ENCODE peak calls at places on chromosomes 1 and 21, in seven cellular contexts. One of them, this sample, is unnamed.

GRCh38 chr21:45543371-45543709 is 1.1 kb upstream of the SLC19A1 start:
- DNase-seq in fibroblast of lung: no peak
- DNase-seq in AG10803: no peak
- DNase-seq in HFF-Myc: no peak
- DNase-seq in tibial nerve: no peak
- DNase-seq in right lobe of liver: peak; percentile 33
- DNase-seq in astrocyte of the spinal cord: no peak
- DNase-seq in this sample: no peak

GRCh38 chr1:31934706-31935629 is 3.2 kb downstream of the PTP4A2 start:
- DNase-seq in fibroblast of lung: peak; percentile 67
- DNase-seq in tibial nerve: no peak
- DNase-seq in right lobe of liver: no peak
- DNase-seq in astrocyte of the spinal cord: peak; percentile 58
- DNase-seq in HFF-Myc: no peak
- DNase-seq in AG10803: peak; percentile 57
- DNase-seq in this sample: peak; percentile 24

GRCh38 chr1:8293141-8293540 is 24.8 kb upstream of the SLC45A1 start:
- DNase-seq in tibial nerve: no peak
- DNase-seq in HFF-Myc: no peak
- DNase-seq in fibroblast of lung: no peak
- DNase-seq in AG10803: no peak
- DNase-seq in astrocyte of the spinal cord: no peak
- DNase-seq in right lobe of liver: no peak
- DNase-seq in this sample: no peak

GRCh38 chr1:153827168-153827964 is 52.2 kb downstream of the SLC27A3 start:
- DNase-seq in astrocyte of the spinal cord: no peak
- DNase-seq in fibroblast of lung: no peak
- DNase-seq in right lobe of liver: no peak
- DNase-seq in tibial nerve: no peak
- DNase-seq in HFF-Myc: no peak
- DNase-seq in AG10803: no peak
- DNase-seq in this sample: no peak

GRCh38 chr1:192901500-192901899 is 92.7 kb downstream of the RGS2 start:
- DNase-seq in right lobe of liver: no peak
- DNase-seq in tibial nerve: no peak
- DNase-seq in HFF-Myc: no peak
- DNase-seq in astrocyte of the spinal cord: no peak
- DNase-seq in AG10803: no peak
- DNase-seq in fibroblast of lung: no peak
- DNase-seq in this sample: no peak

GRCh38 chr21:42081931-42082381 is 10.8 kb downstream of the UMODL1 start:
- DNase-seq in HFF-Myc: no peak
- DNase-seq in tibial nerve: no peak
- DNase-seq in fibroblast of lung: peak; percentile 90
- DNase-seq in astrocyte of the spinal cord: peak; percentile 63
- DNase-seq in AG10803: no peak
- DNase-seq in right lobe of liver: no peak
- DNase-seq in this sample: no peak

GRCh38 chr1:215569987-215570824 is 3.1 kb downstream of the KCTD3 start:
- DNase-seq in fibroblast of lung: peak; percentile 44
- DNase-seq in HFF-Myc: no peak
- DNase-seq in AG10803: no peak
- DNase-seq in right lobe of liver: no peak
- DNase-seq in astrocyte of the spinal cord: no peak
- DNase-seq in tibial nerve: no peak
- DNase-seq in this sample: no peak

GRCh38 chr1:31984419-31985347 is 29.0 kb upstream of the KHDRBS1 start:
- DNase-seq in tibial nerve: no peak
- DNase-seq in AG10803: peak; percentile 36
- DNase-seq in astrocyte of the spinal cord: peak; percentile 57
- DNase-seq in HFF-Myc: no peak
- DNase-seq in right lobe of liver: no peak
- DNase-seq in fibroblast of lung: peak; percentile 67
- DNase-seq in this sample: no peak

GRCh38 chr1:220682901-220683576 is 7.1 kb upstream of the C1orf115 start:
- DNase-seq in HFF-Myc: no peak
- DNase-seq in fibroblast of lung: no peak
- DNase-seq in right lobe of liver: no peak
- DNase-seq in astrocyte of the spinal cord: no peak
- DNase-seq in AG10803: no peak
- DNase-seq in tibial nerve: no peak
- DNase-seq in this sample: no peak

GRCh38 chr1:220681220-220681847 is 8.8 kb upstream of the C1orf115 start:
- DNase-seq in AG10803: no peak
- DNase-seq in right lobe of liver: no peak
- DNase-seq in tibial nerve: no peak
- DNase-seq in astrocyte of the spinal cord: no peak
- DNase-seq in fibroblast of lung: no peak
- DNase-seq in HFF-Myc: no peak
- DNase-seq in this sample: no peak

GRCh38 chr1:220684890-220685289 is 5.3 kb upstream of the C1orf115 start:
- DNase-seq in HFF-Myc: no peak
- DNase-seq in astrocyte of the spinal cord: no peak
- DNase-seq in fibroblast of lung: no peak
- DNase-seq in tibial nerve: no peak
- DNase-seq in AG10803: no peak
- DNase-seq in right lobe of liver: no peak
- DNase-seq in this sample: no peak

GRCh38 chr1:220685879-220686278 is 4.3 kb upstream of the C1orf115 start:
- DNase-seq in AG10803: no peak
- DNase-seq in fibroblast of lung: no peak
- DNase-seq in astrocyte of the spinal cord: no peak
- DNase-seq in HFF-Myc: no peak
- DNase-seq in tibial nerve: no peak
- DNase-seq in right lobe of liver: no peak
- DNase-seq in this sample: no peak

DNA sequence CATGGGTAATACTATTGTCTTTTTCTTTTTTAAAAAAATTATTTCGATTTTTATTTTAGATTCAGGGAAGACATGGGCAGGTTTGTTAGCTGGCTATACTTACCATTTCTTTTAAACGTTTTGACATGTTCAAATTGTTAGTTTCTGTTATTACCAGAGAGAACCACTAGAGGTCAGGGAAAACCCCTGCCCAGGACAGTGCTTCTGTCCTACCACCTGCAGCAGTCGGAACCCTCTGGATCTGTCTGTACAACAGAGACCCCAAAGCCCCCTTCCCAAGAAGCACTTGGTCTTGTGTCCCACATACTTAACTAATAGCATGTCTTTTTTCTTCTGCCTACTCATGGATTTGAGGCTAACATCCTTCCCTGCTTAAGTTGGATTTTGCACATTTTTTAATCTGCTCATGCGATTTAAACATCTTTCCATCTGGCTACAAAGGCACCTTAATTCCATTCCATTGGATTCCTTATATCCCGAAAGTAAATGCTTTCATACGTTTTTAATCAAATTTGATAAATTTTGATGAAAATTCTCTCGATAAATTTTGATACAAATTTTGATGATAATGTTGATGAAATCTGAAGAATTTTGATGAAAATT is 10.0 kb upstream of the C1orf115 start:
- DNase-seq in right lobe of liver: no peak
- DNase-seq in tibial nerve: no peak
- DNase-seq in HFF-Myc: no peak
- DNase-seq in fibroblast of lung: peak; percentile 20
- DNase-seq in AG10803: peak; percentile 31
- DNase-seq in astrocyte of the spinal cord: peak; percentile 39
- DNase-seq in this sample: no peak
- TF ChIP-seq CTCF in right lobe of liver: peak; percentile 72
- TF ChIP-seq CTCF in tibial nerve: peak; percentile 63
- TF ChIP-seq CTCF in HFF-Myc: peak; percentile 68
- TF ChIP-seq CTCF in fibroblast of lung: peak; percentile 87
- TF ChIP-seq CTCF in AG10803: peak; percentile 88
- TF ChIP-seq CTCF in astrocyte of the spinal cord: peak; percentile 73
- TF ChIP-seq CTCF in this sample: peak; percentile 79

DNA sequence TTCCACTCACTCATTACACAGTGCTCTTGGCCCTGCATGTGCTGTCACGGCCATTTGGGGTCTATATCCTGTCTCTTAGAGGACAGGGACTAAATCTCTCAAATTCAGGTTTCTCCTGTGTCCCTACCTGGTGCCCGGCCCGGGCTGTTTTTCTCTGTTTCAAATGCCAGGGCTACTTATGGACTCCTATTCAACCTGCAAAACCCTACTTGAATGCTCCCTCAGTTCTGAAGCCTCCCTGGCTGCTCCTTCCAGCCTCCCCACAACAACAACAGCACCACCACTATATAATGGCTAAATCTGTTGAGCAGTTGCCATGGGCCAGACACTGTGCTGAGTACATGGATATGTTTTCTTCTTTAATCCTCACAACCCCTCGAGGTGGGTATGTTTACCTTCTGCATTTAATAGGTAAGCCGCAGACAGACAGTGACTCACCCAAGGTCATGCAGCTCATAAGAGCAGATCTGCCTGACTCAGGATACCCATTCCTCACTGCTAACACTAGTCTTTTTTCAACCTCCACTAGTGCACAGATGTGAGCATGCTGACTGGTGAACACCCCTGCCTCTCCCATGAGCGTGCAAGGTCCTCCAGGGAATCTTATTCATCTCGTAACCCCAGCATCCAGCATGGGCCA is 29.9 kb downstream of the DHRS3 start:
- DNase-seq in tibial nerve: no peak
- DNase-seq in AG10803: no peak
- DNase-seq in fibroblast of lung: peak; percentile 89
- DNase-seq in HFF-Myc: no peak
- DNase-seq in astrocyte of the spinal cord: peak; percentile 58
- DNase-seq in right lobe of liver: no peak
- DNase-seq in this sample: no peak
- H3K4me3 ChIP-seq in tibial nerve: no peak overlapping the region
- H3K4me3 ChIP-seq in AG10803: no peak overlapping the region
- H3K4me3 ChIP-seq in fibroblast of lung: no peak overlapping the region
- H3K4me3 ChIP-seq in HFF-Myc: no peak overlapping the region
- H3K4me3 ChIP-seq in astrocyte of the spinal cord: no peak overlapping the region
- H3K4me3 ChIP-seq in right lobe of liver: no peak overlapping the region
- H3K4me3 ChIP-seq in this sample: no peak overlapping the region

GRCh38 chr1:117587479-117588356 is 18.1 kb upstream of the TENT5C start:
- DNase-seq in astrocyte of the spinal cord: no peak
- DNase-seq in HFF-Myc: no peak
- DNase-seq in tibial nerve: no peak
- DNase-seq in AG10803: no peak
- DNase-seq in fibroblast of lung: no peak
- DNase-seq in right lobe of liver: no peak
- DNase-seq in this sample: no peak

GRCh38 chr1:117592155-117592554 is 13.7 kb upstream of the TENT5C start:
- DNase-seq in AG10803: no peak
- DNase-seq in HFF-Myc: no peak
- DNase-seq in right lobe of liver: peak; percentile 82
- DNase-seq in astrocyte of the spinal cord: no peak
- DNase-seq in fibroblast of lung: no peak
- DNase-seq in tibial nerve: no peak
- DNase-seq in this sample: no peak

GRCh38 chr1:117589531-117589930 is 16.3 kb upstream of the TENT5C start:
- DNase-seq in AG10803: no peak
- DNase-seq in astrocyte of the spinal cord: no peak
- DNase-seq in right lobe of liver: no peak
- DNase-seq in HFF-Myc: no peak
- DNase-seq in tibial nerve: no peak
- DNase-seq in fibroblast of lung: no peak
- DNase-seq in this sample: no peak

GRCh38 chr1:117591248-117591647 is 14.6 kb upstream of the TENT5C start:
- DNase-seq in tibial nerve: no peak
- DNase-seq in fibroblast of lung: no peak
- DNase-seq in astrocyte of the spinal cord: no peak
- DNase-seq in HFF-Myc: no peak
- DNase-seq in right lobe of liver: no peak
- DNase-seq in AG10803: no peak
- DNase-seq in this sample: no peak

DNA sequence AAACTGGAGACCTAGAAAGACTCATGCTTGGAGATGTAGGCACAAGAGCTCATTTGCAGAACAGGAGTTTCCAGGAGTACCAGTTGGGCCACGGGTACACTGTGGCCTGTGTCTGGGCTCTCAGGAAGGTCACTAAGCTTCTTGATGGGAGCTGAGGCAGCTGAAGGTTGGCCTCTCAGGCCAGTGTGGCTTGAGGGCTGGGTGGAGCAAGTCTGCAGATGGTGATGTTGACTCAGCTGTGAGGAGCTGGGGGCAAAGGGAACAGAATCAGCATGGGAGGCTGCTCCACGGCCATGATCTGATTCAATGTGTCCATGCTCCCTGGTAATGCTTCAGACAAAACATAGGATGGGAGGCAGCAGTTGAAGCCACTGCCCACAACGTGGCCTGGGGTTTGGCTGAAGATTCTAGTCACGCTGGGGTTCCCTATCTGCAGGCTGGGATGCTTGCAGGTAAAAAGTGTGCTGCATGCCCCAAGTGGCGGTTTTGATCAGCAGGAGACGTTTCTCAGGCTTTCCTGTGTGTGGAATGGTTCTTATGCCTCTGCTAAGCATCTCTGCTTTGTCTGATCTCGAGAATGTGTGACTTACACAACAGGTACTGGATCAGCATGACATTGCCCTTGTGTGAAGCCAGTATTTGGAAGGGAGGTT is 15.4 kb upstream of the TENT5C start:
- DNase-seq in HFF-Myc: no peak
- DNase-seq in AG10803: no peak
- DNase-seq in fibroblast of lung: no peak
- DNase-seq in tibial nerve: no peak
- DNase-seq in astrocyte of the spinal cord: no peak
- DNase-seq in right lobe of liver: no peak
- DNase-seq in this sample: no peak
- TF ChIP-seq CTCF in HFF-Myc: no peak
- TF ChIP-seq CTCF in AG10803: no peak
- TF ChIP-seq CTCF in fibroblast of lung: no peak
- TF ChIP-seq CTCF in tibial nerve: no peak
- TF ChIP-seq CTCF in astrocyte of the spinal cord: no peak
- TF ChIP-seq CTCF in right lobe of liver: no peak
- TF ChIP-seq CTCF in this sample: no peak

GRCh38 chr1:15949453-15950245 is 26.3 kb downstream of the ZBTB17 start:
- DNase-seq in astrocyte of the spinal cord: peak; percentile 97
- DNase-seq in HFF-Myc: peak; percentile 82
- DNase-seq in AG10803: peak; percentile 99
- DNase-seq in fibroblast of lung: peak; percentile 98
- DNase-seq in right lobe of liver: peak; percentile 74
- DNase-seq in tibial nerve: peak; percentile 82
- DNase-seq in this sample: peak; percentile 71

GRCh38 chr1:15950302-15950701 is 25.6 kb downstream of the ZBTB17 start:
- DNase-seq in right lobe of liver: no peak
- DNase-seq in tibial nerve: no peak
- DNase-seq in fibroblast of lung: no peak
- DNase-seq in astrocyte of the spinal cord: no peak
- DNase-seq in AG10803: no peak
- DNase-seq in HFF-Myc: no peak
- DNase-seq in this sample: no peak

GRCh38 chr1:15948091-15948591 is 27.8 kb downstream of the ZBTB17 start:
- DNase-seq in AG10803: no peak
- DNase-seq in tibial nerve: no peak
- DNase-seq in HFF-Myc: no peak
- DNase-seq in astrocyte of the spinal cord: no peak
- DNase-seq in right lobe of liver: no peak
- DNase-seq in fibroblast of lung: no peak
- DNase-seq in this sample: no peak

GRCh38 chr1:15947382-15948090 is 28.4 kb downstream of the ZBTB17 start:
- DNase-seq in AG10803: no peak
- DNase-seq in tibial nerve: no peak
- DNase-seq in right lobe of liver: no peak
- DNase-seq in fibroblast of lung: no peak
- DNase-seq in HFF-Myc: no peak
- DNase-seq in astrocyte of the spinal cord: no peak
- DNase-seq in this sample: no peak

DNA sequence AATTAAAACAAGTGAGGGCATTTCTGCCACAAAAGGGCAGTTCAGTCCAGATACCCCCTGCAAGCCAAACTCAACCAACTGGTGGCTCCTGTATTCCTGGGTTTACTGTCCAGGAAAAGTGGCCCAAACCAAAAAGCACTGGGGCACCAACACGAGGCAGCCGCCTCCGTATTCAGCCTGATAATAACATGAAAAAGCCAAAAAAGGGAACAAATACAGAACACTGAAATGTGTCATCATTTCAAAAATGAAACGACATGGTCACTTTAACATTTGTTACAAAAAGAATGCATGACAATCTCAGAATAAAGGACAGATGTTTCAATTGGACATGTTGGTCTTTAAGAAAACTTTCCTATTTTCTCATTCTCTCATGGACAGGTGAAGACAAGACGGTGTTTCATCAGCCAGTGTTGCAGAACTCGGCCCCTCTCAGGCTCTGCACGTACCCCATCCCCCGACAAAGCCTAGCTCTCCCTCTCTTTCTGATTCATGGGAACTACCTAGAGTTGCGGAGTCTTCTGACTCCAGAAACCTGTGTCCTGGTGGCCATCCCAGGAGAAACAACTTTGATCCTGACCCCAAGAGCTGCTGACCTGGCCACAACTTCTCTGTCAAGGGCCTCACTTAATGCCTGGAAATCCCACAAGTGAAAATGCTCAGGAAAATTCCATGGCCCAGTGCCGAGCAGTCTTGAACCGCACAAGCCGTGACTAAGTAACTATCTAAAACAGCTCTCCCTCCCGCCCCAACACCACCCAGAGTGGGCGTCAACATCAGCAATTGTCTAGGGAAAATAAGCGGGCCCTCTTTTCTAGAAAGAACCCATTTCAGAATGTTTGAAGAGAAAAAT is 27.1 kb downstream of the ZBTB17 start:
- DNase-seq in right lobe of liver: no peak
- DNase-seq in HFF-Myc: peak; percentile 74
- DNase-seq in astrocyte of the spinal cord: peak; percentile 97
- DNase-seq in fibroblast of lung: peak; percentile 98
- DNase-seq in tibial nerve: peak; percentile 80
- DNase-seq in AG10803: peak; percentile 98
- DNase-seq in this sample: peak; percentile 95
- H3K4me3 ChIP-seq in right lobe of liver: no peak overlapping the region
- H3K4me3 ChIP-seq in HFF-Myc: peak overlapping the region; percentile 12
- H3K4me3 ChIP-seq in astrocyte of the spinal cord: no peak overlapping the region
- H3K4me3 ChIP-seq in fibroblast of lung: no peak overlapping the region
- H3K4me3 ChIP-seq in tibial nerve: no peak overlapping the region
- H3K4me3 ChIP-seq in AG10803: peak overlapping the region; percentile 53
- H3K4me3 ChIP-seq in this sample: no peak overlapping the region

This sample was measured in astrocyte of the cerebellum.